ENCODE peak calls at places on chromosome 18, in four cellular contexts. One of them, this sample, is unnamed.

GRCh38 chr18:28794459-28795245 is 617.7 kb upstream of the CDH2 start:
- DNase-seq in GM12878: no peak
- DNase-seq in H1: no peak
- DNase-seq in HepG2: no peak
- DNase-seq in this sample: no peak

GRCh38 chr18:55650363-55650870 is 62.4 kb upstream of the TCF4 start:
- DNase-seq in GM12878: no peak
- DNase-seq in H1: no peak
- DNase-seq in HepG2: no peak
- DNase-seq in this sample: no peak

GRCh38 chr18:37289423-37289822 is 276.2 kb downstream of the CELF4 start:
- DNase-seq in GM12878: no peak
- DNase-seq in H1: no peak
- DNase-seq in HepG2: no peak
- DNase-seq in this sample: no peak

GRCh38 chr18:64518191-64518590 is 369.3 kb upstream of the LINC00305 start:
- DNase-seq in GM12878: no peak
- DNase-seq in H1: no peak
- DNase-seq in HepG2: no peak
- DNase-seq in this sample: no peak

GRCh38 chr18:58369616-58370015 is 259.3 kb downstream of the ALPK2 start:
- DNase-seq in GM12878: no peak
- DNase-seq in H1: no peak
- DNase-seq in HepG2: no peak
- DNase-seq in this sample: no peak

GRCh38 chr18:48784654-48785053 is 166.1 kb downstream of the SMAD7 start:
- DNase-seq in GM12878: peak
- DNase-seq in H1: no peak
- DNase-seq in HepG2: no peak
- DNase-seq in this sample: no peak

GRCh38 chr18:77088977-77089795 is 43.4 kb downstream of the MBP start:
- DNase-seq in GM12878: no peak
- DNase-seq in H1: peak
- DNase-seq in HepG2: no peak
- DNase-seq in this sample: no peak

GRCh38 chr18:58223717-58224424 is 179.8 kb downstream of the NEDD4L start:
- DNase-seq in GM12878: no peak
- DNase-seq in H1: no peak
- DNase-seq in HepG2: peak
- DNase-seq in this sample: peak

GRCh38 chr18:5410582-5410981 is 115.1 kb upstream of the ZBTB14 start:
- DNase-seq in GM12878: no peak
- DNase-seq in H1: no peak
- DNase-seq in HepG2: no peak
- DNase-seq in this sample: no peak

GRCh38 chr18:46716336-46716735 is 40.5 kb downstream of the ST8SIA5 start:
- DNase-seq in GM12878: no peak
- DNase-seq in H1: no peak
- DNase-seq in HepG2: no peak
- DNase-seq in this sample: no peak

GRCh38 chr18:45386256-45386655 is 229.0 kb upstream of the SLC14A2 start:
- DNase-seq in GM12878: no peak
- DNase-seq in H1: peak
- DNase-seq in HepG2: peak
- DNase-seq in this sample: peak

GRCh38 chr18:72692595-72692994 is 148.5 kb upstream of the CBLN2 start:
- DNase-seq in GM12878: no peak
- DNase-seq in H1: no peak
- DNase-seq in HepG2: no peak
- DNase-seq in this sample: no peak

GRCh38 chr18:36974686-36975085 is 145.8 kb downstream of the KIAA1328 start:
- DNase-seq in GM12878: no peak
- DNase-seq in H1: no peak
- DNase-seq in HepG2: no peak
- DNase-seq in this sample: no peak

GRCh38 chr18:2657788-2658458 is 2.4 kb downstream of the SMCHD1 start:
- DNase-seq in GM12878: no peak
- DNase-seq in H1: no peak
- DNase-seq in HepG2: peak
- DNase-seq in this sample: peak

GRCh38 chr18:73476021-73476420 is 608.2 kb upstream of the NETO1 start:
- DNase-seq in GM12878: no peak
- DNase-seq in H1: no peak
- DNase-seq in HepG2: no peak
- DNase-seq in this sample: no peak

GRCh38 chr18:73848656-73849055 is 299.0 kb downstream of the FBXO15 start:
- DNase-seq in GM12878: no peak
- DNase-seq in H1: no peak
- DNase-seq in HepG2: no peak
- DNase-seq in this sample: no peak

GRCh38 chr18:3689091-3689490 is 239.1 kb downstream of the TGIF1 start:
- DNase-seq in GM12878: no peak
- DNase-seq in H1: no peak
- DNase-seq in HepG2: no peak
- DNase-seq in this sample: no peak

GRCh38 chr18:32317651-32318050 is 127.8 kb downstream of the MEP1B start:
- DNase-seq in GM12878: no peak
- DNase-seq in H1: no peak
- DNase-seq in HepG2: no peak
- DNase-seq in this sample: no peak

GRCh38 chr18:71729611-71730010 is 814.5 kb downstream of the CBLN2 start:
- DNase-seq in GM12878: no peak
- DNase-seq in H1: no peak
- DNase-seq in HepG2: no peak
- DNase-seq in this sample: no peak

GRCh38 chr18:7772496-7772861 is 205.4 kb downstream of the PTPRM start:
- DNase-seq in GM12878: no peak
- DNase-seq in H1: no peak
- DNase-seq in HepG2: no peak
- DNase-seq in this sample: no peak

GRCh38 chr18:76528477-76529432 is 33.7 kb upstream of the ZNF516 start:
- DNase-seq in GM12878: peak
- DNase-seq in H1: no peak
- DNase-seq in HepG2: peak
- DNase-seq in this sample: no peak

GRCh38 chr18:43563780-43564179 is 286.5 kb upstream of the SYT4 start:
- DNase-seq in GM12878: no peak
- DNase-seq in H1: no peak
- DNase-seq in HepG2: peak
- DNase-seq in this sample: no peak

GRCh38 chr18:27922780-27923179 is 254.2 kb downstream of the CDH2 start:
- DNase-seq in GM12878: no peak
- DNase-seq in H1: no peak
- DNase-seq in HepG2: no peak
- DNase-seq in this sample: no peak

GRCh38 chr18:5456577-5457466 is 87.0 kb downstream of the EPB41L3 start:
- DNase-seq in GM12878: no peak
- DNase-seq in H1: no peak
- DNase-seq in HepG2: peak
- DNase-seq in this sample: no peak

GRCh38 chr18:56517181-56517580 is 121.2 kb downstream of the TXNL1 start:
- DNase-seq in GM12878: no peak
- DNase-seq in H1: no peak
- DNase-seq in HepG2: no peak
- DNase-seq in this sample: no peak

GRCh38 chr18:26863122-26863879 is 2.2 kb downstream of the AQP4 start:
- DNase-seq in GM12878: no peak
- DNase-seq in H1: no peak
- DNase-seq in HepG2: no peak
- DNase-seq in this sample: no peak

GRCh38 chr18:8948471-8949149 is 153.9 kb upstream of the NDUFV2 start:
- DNase-seq in GM12878: no peak
- DNase-seq in H1: no peak
- DNase-seq in HepG2: no peak
- DNase-seq in this sample: peak

GRCh38 chr18:12008842-12009580 is 27.7 kb downstream of the IMPA2 start:
- DNase-seq in GM12878: no peak
- DNase-seq in H1: no peak
- DNase-seq in HepG2: peak
- DNase-seq in this sample: no peak
- TF ChIP-seq TAF1 in GM12878: no peak
- TF ChIP-seq TAF1 in H1: no peak
- TF ChIP-seq TAF1 in HepG2: no peak
- TF ChIP-seq TAF1 in this sample: no peak

DNA sequence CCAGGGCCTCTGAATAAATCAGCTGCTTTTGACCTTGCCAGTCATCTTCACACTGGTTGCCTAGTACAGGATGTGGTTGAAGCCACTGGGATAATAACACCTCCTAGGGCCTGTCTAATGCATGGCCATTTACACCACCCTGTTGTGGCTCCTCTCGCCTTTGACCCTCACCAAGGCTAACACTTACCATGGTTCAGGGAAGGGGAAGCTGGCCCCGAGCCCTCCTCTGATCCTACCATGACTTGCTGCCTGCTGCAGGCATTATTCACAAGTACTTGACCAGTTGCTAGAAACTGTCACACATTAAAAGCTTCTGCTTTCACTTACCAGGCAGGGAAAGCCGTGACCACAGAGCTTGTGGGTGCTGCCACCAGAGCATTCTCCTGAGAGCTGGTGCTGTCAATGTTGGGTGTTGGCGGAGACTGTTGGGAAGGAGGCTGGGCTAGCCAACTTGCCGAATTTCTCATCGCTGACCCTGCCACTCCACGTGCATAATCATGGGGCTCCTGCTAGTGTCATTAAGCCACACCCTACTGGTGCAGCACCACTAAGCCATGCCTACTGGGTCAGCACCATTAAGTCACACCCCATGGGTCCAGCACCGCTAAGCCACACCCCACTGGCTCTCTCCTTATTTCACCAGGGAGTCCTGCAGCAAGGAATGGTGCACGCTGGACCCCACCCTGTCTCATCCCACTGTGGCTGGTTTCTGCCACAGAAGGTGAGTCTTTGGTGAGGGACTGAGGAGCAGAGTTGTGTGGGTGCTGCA is 47.0 kb upstream of the TTC39C start:
- DNase-seq in GM12878: peak
- DNase-seq in H1: no peak
- DNase-seq in HepG2: no peak
- DNase-seq in this sample: no peak
- TF ChIP-seq ZNF274 in GM12878: no peak
- TF ChIP-seq ZNF274 in H1: no peak
- TF ChIP-seq ZNF274 in HepG2: no peak
- TF ChIP-seq ZNF274 in this sample: no peak

GRCh38 chr18:65592419-65592818 is 158.4 kb upstream of the CDH7 start:
- DNase-seq in GM12878: no peak
- DNase-seq in H1: no peak
- DNase-seq in HepG2: no peak
- DNase-seq in this sample: no peak
- TF ChIP-seq TAF1 in GM12878: no peak
- TF ChIP-seq TAF1 in H1: no peak
- TF ChIP-seq TAF1 in HepG2: no peak
- TF ChIP-seq TAF1 in this sample: no peak

GRCh38 chr18:23121133-23121532 is 14.2 kb upstream of the CABLES1 start:
- DNase-seq in GM12878: no peak
- DNase-seq in H1: no peak
- DNase-seq in HepG2: no peak
- DNase-seq in this sample: no peak

GRCh38 chr18:23114911-23115310 is 20.4 kb upstream of the CABLES1 start:
- DNase-seq in GM12878: no peak
- DNase-seq in H1: no peak
- DNase-seq in HepG2: no peak
- DNase-seq in this sample: no peak

GRCh38 chr18:23114171-23114881 is 21.0 kb upstream of the CABLES1 start:
- DNase-seq in GM12878: no peak
- DNase-seq in H1: no peak
- DNase-seq in HepG2: no peak
- DNase-seq in this sample: peak

GRCh38 chr18:23113576-23113975 is 21.7 kb upstream of the CABLES1 start:
- DNase-seq in GM12878: no peak
- DNase-seq in H1: no peak
- DNase-seq in HepG2: no peak
- DNase-seq in this sample: no peak

DNA sequence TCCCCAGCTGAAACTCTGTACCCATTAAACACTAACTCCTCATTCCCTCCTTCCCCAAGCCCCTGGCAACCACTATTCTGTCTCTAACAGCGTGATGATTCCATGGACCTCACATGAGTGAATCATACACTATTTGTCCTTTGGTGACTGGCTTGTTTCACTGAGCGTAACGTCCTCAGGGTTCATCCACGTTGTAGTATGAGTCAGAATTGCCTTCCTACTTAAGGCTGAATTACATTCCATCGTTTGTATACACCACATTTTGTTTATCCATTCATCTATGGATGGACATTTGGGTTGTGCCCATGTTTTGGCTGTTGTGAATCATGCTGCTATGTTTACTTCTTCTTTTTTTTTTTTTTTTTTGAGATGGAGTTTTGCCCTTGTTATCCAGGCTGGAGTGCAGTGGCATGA is 19.6 kb upstream of the CABLES1 start:
- DNase-seq in GM12878: no peak
- DNase-seq in H1: no peak
- DNase-seq in HepG2: peak
- DNase-seq in this sample: no peak
- TF ChIP-seq ZNF274 in GM12878: no peak
- TF ChIP-seq ZNF274 in H1: no peak
- TF ChIP-seq ZNF274 in HepG2: no peak
- TF ChIP-seq ZNF274 in this sample: no peak

GRCh38 chr18:63152791-63153190 is 166.8 kb downstream of the BCL2 start:
- DNase-seq in GM12878: no peak
- DNase-seq in H1: no peak
- DNase-seq in HepG2: no peak
- DNase-seq in this sample: no peak

GRCh38 chr18:63155910-63156773 is 163.4 kb downstream of the BCL2 start:
- DNase-seq in GM12878: no peak
- DNase-seq in H1: no peak
- DNase-seq in HepG2: no peak
- DNase-seq in this sample: no peak

GRCh38 chr18:63157293-63158011 is 162.1 kb downstream of the BCL2 start:
- DNase-seq in GM12878: peak
- DNase-seq in H1: no peak
- DNase-seq in HepG2: no peak
- DNase-seq in this sample: no peak

GRCh38 chr18:63154350-63155152 is 165.0 kb downstream of the BCL2 start:
- DNase-seq in GM12878: no peak
- DNase-seq in H1: no peak
- DNase-seq in HepG2: no peak
- DNase-seq in this sample: no peak

DNA sequence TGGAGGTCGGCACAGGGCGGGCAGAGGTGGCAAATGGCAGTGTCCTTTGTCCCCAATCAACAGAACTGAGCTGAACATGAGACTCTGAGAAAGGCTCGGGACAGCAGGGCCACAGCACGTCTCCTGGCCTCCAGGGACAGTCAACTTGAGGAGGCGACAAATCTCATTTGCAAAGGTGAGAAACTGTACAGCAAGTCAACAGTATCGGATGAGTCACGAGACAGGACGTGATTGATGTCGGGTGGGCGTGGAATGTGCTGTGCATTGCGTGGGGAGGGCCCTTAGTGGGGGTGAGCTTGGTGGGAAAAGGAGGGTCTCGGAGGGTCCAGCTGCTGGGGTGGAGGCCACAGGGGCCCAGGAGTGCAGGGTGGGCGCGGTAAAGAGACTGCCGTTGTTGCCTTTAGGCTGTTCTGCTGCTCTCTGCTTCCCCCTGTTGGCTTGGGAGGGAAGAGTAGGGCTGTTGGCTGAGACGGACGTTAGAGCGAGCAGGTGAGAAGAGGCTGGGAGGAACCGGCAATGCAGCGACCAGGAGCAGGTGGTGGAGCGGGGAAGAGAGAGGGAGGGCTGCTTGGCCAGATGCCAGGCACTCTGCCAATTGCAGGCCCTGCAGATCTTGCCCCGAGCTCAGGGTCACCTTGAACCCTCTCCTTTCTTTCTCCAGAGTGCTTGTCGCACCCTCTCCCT is 164.3 kb downstream of the BCL2 start:
- DNase-seq in GM12878: peak
- DNase-seq in H1: peak
- DNase-seq in HepG2: peak
- DNase-seq in this sample: peak
- TF ChIP-seq TAF1 in GM12878: no peak
- TF ChIP-seq TAF1 in H1: no peak
- TF ChIP-seq TAF1 in HepG2: no peak
- TF ChIP-seq TAF1 in this sample: no peak

This sample was measured in K562.